ENCODE peak calls at places on chromosome 14, in nine cellular contexts. One of them, this sample, is unnamed.

GRCh38 chr14:64536488-64537245 is 3.9 kb upstream of the HSPA2 start:
- DNase-seq in breast epithelium: no peak
- DNase-seq in brain microvascular endothelial cell: no peak
- DNase-seq in tibial artery: no peak
- DNase-seq in astrocyte: peak
- DNase-seq in A673: no peak
- DNase-seq in gastrocnemius medialis: no peak
- DNase-seq in ascending aorta: no peak
- DNase-seq in PC-3: no peak
- DNase-seq in this sample: no peak

GRCh38 chr14:70366890-70367289 is 7.4 kb upstream of the COX16 start:
- DNase-seq in breast epithelium: no peak
- DNase-seq in tibial artery: no peak
- DNase-seq in A673: no peak
- DNase-seq in PC-3: no peak
- DNase-seq in astrocyte: no peak
- DNase-seq in gastrocnemius medialis: no peak
- DNase-seq in ascending aorta: no peak
- DNase-seq in brain microvascular endothelial cell: no peak
- DNase-seq in this sample: no peak

GRCh38 chr14:71380271-71380670 is 473.0 kb downstream of the PCNX1 start:
- DNase-seq in A673: peak
- DNase-seq in PC-3: peak
- DNase-seq in brain microvascular endothelial cell: peak
- DNase-seq in ascending aorta: no peak
- DNase-seq in breast epithelium: no peak
- DNase-seq in gastrocnemius medialis: no peak
- DNase-seq in astrocyte: peak
- DNase-seq in tibial artery: no peak
- DNase-seq in this sample: no peak

GRCh38 chr14:92959761-92960680 is 37.1 kb downstream of the CHGA start:
- DNase-seq in astrocyte: no peak
- DNase-seq in breast epithelium: no peak
- DNase-seq in tibial artery: no peak
- DNase-seq in ascending aorta: no peak
- DNase-seq in PC-3: peak
- DNase-seq in brain microvascular endothelial cell: no peak
- DNase-seq in gastrocnemius medialis: no peak
- DNase-seq in A673: no peak
- DNase-seq in this sample: no peak

GRCh38 chr14:89146291-89146690 is 270.7 kb downstream of the FOXN3 start:
- DNase-seq in A673: no peak
- DNase-seq in astrocyte: no peak
- DNase-seq in tibial artery: no peak
- DNase-seq in gastrocnemius medialis: no peak
- DNase-seq in breast epithelium: no peak
- DNase-seq in brain microvascular endothelial cell: no peak
- DNase-seq in PC-3: no peak
- DNase-seq in ascending aorta: no peak
- DNase-seq in this sample: no peak

GRCh38 chr14:32826404-32827082 is 112.1 kb upstream of the NPAS3 start:
- DNase-seq in tibial artery: no peak
- DNase-seq in astrocyte: peak
- DNase-seq in A673: peak
- DNase-seq in ascending aorta: no peak
- DNase-seq in gastrocnemius medialis: no peak
- DNase-seq in PC-3: peak
- DNase-seq in brain microvascular endothelial cell: peak
- DNase-seq in breast epithelium: no peak
- DNase-seq in this sample: no peak

GRCh38 chr14:77305696-77306095 is 15.0 kb downstream of the POMT2 start:
- DNase-seq in brain microvascular endothelial cell: no peak
- DNase-seq in PC-3: no peak
- DNase-seq in astrocyte: no peak
- DNase-seq in breast epithelium: no peak
- DNase-seq in gastrocnemius medialis: no peak
- DNase-seq in A673: no peak
- DNase-seq in ascending aorta: no peak
- DNase-seq in tibial artery: no peak
- DNase-seq in this sample: no peak

GRCh38 chr14:74907744-74908143 is 15.3 kb downstream of the RPS6KL1 start:
- DNase-seq in PC-3: no peak
- DNase-seq in ascending aorta: no peak
- DNase-seq in breast epithelium: no peak
- DNase-seq in A673: no peak
- DNase-seq in tibial artery: no peak
- DNase-seq in gastrocnemius medialis: no peak
- DNase-seq in astrocyte: no peak
- DNase-seq in brain microvascular endothelial cell: no peak
- DNase-seq in this sample: no peak

GRCh38 chr14:100565650-100566049 is 21.6 kb downstream of the BEGAIN start:
- DNase-seq in astrocyte: no peak
- DNase-seq in A673: no peak
- DNase-seq in PC-3: no peak
- DNase-seq in ascending aorta: no peak
- DNase-seq in breast epithelium: no peak
- DNase-seq in gastrocnemius medialis: no peak
- DNase-seq in tibial artery: no peak
- DNase-seq in brain microvascular endothelial cell: no peak
- DNase-seq in this sample: no peak

GRCh38 chr14:38254565-38255407 is 1.1 kb downstream of the CLEC14A start:
- DNase-seq in tibial artery: no peak
- DNase-seq in astrocyte: no peak
- DNase-seq in ascending aorta: no peak
- DNase-seq in PC-3: no peak
- DNase-seq in breast epithelium: no peak
- DNase-seq in A673: no peak
- DNase-seq in gastrocnemius medialis: no peak
- DNase-seq in brain microvascular endothelial cell: no peak
- DNase-seq in this sample: no peak

GRCh38 chr14:89399594-89400068 is 17.4 kb downstream of the FOXN3 start:
- DNase-seq in ascending aorta: no peak
- DNase-seq in brain microvascular endothelial cell: peak
- DNase-seq in gastrocnemius medialis: no peak
- DNase-seq in astrocyte: peak
- DNase-seq in tibial artery: no peak
- DNase-seq in breast epithelium: no peak
- DNase-seq in A673: peak
- DNase-seq in PC-3: no peak
- DNase-seq in this sample: no peak

GRCh38 chr14:38721822-38722431 is 381.1 kb downstream of the SEC23A start:
- DNase-seq in breast epithelium: peak
- DNase-seq in ascending aorta: peak
- DNase-seq in tibial artery: peak
- DNase-seq in A673: peak
- DNase-seq in astrocyte: peak
- DNase-seq in brain microvascular endothelial cell: peak
- DNase-seq in PC-3: peak
- DNase-seq in gastrocnemius medialis: peak
- DNase-seq in this sample: no peak

GRCh38 chr14:32225378-32225920 is 22.4 kb upstream of the RNU6-8 start:
- DNase-seq in brain microvascular endothelial cell: no peak
- DNase-seq in gastrocnemius medialis: no peak
- DNase-seq in A673: no peak
- DNase-seq in PC-3: no peak
- DNase-seq in ascending aorta: no peak
- DNase-seq in breast epithelium: no peak
- DNase-seq in astrocyte: no peak
- DNase-seq in tibial artery: no peak
- DNase-seq in this sample: no peak

GRCh38 chr14:89418452-89418851 is 1.4 kb upstream of the FOXN3 start:
- DNase-seq in gastrocnemius medialis: peak
- DNase-seq in breast epithelium: no peak
- DNase-seq in A673: peak
- DNase-seq in brain microvascular endothelial cell: no peak
- DNase-seq in tibial artery: no peak
- DNase-seq in ascending aorta: no peak
- DNase-seq in PC-3: no peak
- DNase-seq in astrocyte: no peak
- DNase-seq in this sample: no peak

GRCh38 chr14:57066887-57067513 is 201.7 kb downstream of the EXOC5 start:
- DNase-seq in ascending aorta: no peak
- DNase-seq in A673: peak
- DNase-seq in PC-3: peak
- DNase-seq in astrocyte: no peak
- DNase-seq in breast epithelium: no peak
- DNase-seq in gastrocnemius medialis: no peak
- DNase-seq in tibial artery: no peak
- DNase-seq in brain microvascular endothelial cell: peak
- DNase-seq in this sample: no peak

GRCh38 chr14:104084251-104085002 is 1.1 kb upstream of the ASPG start:
- DNase-seq in gastrocnemius medialis: no peak
- DNase-seq in PC-3: no peak
- DNase-seq in brain microvascular endothelial cell: no peak
- DNase-seq in ascending aorta: no peak
- DNase-seq in astrocyte: peak
- DNase-seq in breast epithelium: no peak
- DNase-seq in A673: no peak
- DNase-seq in tibial artery: no peak
- DNase-seq in this sample: peak

GRCh38 chr14:89973234-89973823 is 17.6 kb downstream of the TDP1 start:
- DNase-seq in astrocyte: peak
- DNase-seq in A673: peak
- DNase-seq in brain microvascular endothelial cell: peak
- DNase-seq in gastrocnemius medialis: peak
- DNase-seq in PC-3: peak
- DNase-seq in breast epithelium: no peak
- DNase-seq in ascending aorta: no peak
- DNase-seq in tibial artery: peak
- DNase-seq in this sample: no peak

GRCh38 chr14:52879958-52880357 is 70.9 kb downstream of the FERMT2 start:
- DNase-seq in PC-3: peak
- DNase-seq in astrocyte: peak
- DNase-seq in gastrocnemius medialis: no peak
- DNase-seq in breast epithelium: no peak
- DNase-seq in brain microvascular endothelial cell: peak
- DNase-seq in ascending aorta: no peak
- DNase-seq in tibial artery: no peak
- DNase-seq in A673: no peak
- DNase-seq in this sample: no peak

DNA sequence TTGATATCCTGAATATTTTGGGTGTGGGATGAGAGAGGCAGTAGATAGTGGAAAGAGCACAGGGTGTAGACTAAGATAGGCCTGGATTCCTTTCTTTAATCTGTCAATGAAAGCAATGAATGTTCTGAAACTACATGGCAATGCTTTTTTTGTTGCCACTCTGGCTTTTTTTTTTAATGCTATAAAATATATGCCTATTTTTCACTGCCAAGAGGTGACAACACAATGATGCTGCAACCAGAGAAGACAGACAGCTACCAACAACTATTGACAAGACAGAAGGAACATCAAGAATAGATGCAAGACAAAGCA is 9.4 kb downstream of the ANG start:
- DNase-seq in brain microvascular endothelial cell: no peak
- DNase-seq in gastrocnemius medialis: no peak
- DNase-seq in ascending aorta: no peak
- DNase-seq in PC-3: no peak
- DNase-seq in breast epithelium: no peak
- DNase-seq in astrocyte: no peak
- DNase-seq in A673: no peak
- DNase-seq in tibial artery: no peak
- DNase-seq in this sample: no peak
- H3K27ac ChIP-seq in brain microvascular endothelial cell: no peak
- H3K27ac ChIP-seq in gastrocnemius medialis: no peak
- H3K27ac ChIP-seq in ascending aorta: no peak
- H3K27ac ChIP-seq in PC-3: no peak
- H3K27ac ChIP-seq in breast epithelium: no peak
- H3K27ac ChIP-seq in astrocyte: no peak
- H3K27ac ChIP-seq in A673: no peak
- H3K27ac ChIP-seq in tibial artery: no peak
- H3K27ac ChIP-seq in this sample: no peak

GRCh38 chr14:36340276-36340890 is 19.9 kb upstream of the MBIP start:
- DNase-seq in gastrocnemius medialis: no peak
- DNase-seq in ascending aorta: no peak
- DNase-seq in brain microvascular endothelial cell: no peak
- DNase-seq in astrocyte: no peak
- DNase-seq in A673: no peak
- DNase-seq in tibial artery: no peak
- DNase-seq in PC-3: no peak
- DNase-seq in breast epithelium: no peak
- DNase-seq in this sample: no peak

GRCh38 chr14:36344211-36344610 is 23.8 kb upstream of the MBIP start:
- DNase-seq in PC-3: no peak
- DNase-seq in astrocyte: peak
- DNase-seq in A673: no peak
- DNase-seq in tibial artery: no peak
- DNase-seq in brain microvascular endothelial cell: no peak
- DNase-seq in breast epithelium: no peak
- DNase-seq in ascending aorta: no peak
- DNase-seq in gastrocnemius medialis: no peak
- DNase-seq in this sample: no peak

GRCh38 chr14:36339817-36340216 is 19.4 kb upstream of the MBIP start:
- DNase-seq in ascending aorta: no peak
- DNase-seq in PC-3: no peak
- DNase-seq in gastrocnemius medialis: no peak
- DNase-seq in breast epithelium: no peak
- DNase-seq in A673: no peak
- DNase-seq in brain microvascular endothelial cell: no peak
- DNase-seq in astrocyte: no peak
- DNase-seq in tibial artery: no peak
- DNase-seq in this sample: no peak
- H3K27ac ChIP-seq in ascending aorta: no peak
- H3K27ac ChIP-seq in PC-3: no peak
- H3K27ac ChIP-seq in gastrocnemius medialis: no peak
- H3K27ac ChIP-seq in breast epithelium: no peak
- H3K27ac ChIP-seq in A673: no peak
- H3K27ac ChIP-seq in brain microvascular endothelial cell: no peak
- H3K27ac ChIP-seq in astrocyte: no peak
- H3K27ac ChIP-seq in tibial artery: no peak
- H3K27ac ChIP-seq in this sample: no peak

GRCh38 chr14:49995162-49995561 is 102.3 kb downstream of the ARF6 start:
- DNase-seq in astrocyte: no peak
- DNase-seq in ascending aorta: no peak
- DNase-seq in tibial artery: no peak
- DNase-seq in breast epithelium: no peak
- DNase-seq in PC-3: no peak
- DNase-seq in brain microvascular endothelial cell: no peak
- DNase-seq in A673: no peak
- DNase-seq in gastrocnemius medialis: no peak
- DNase-seq in this sample: no peak
- H3K27ac ChIP-seq in astrocyte: no peak
- H3K27ac ChIP-seq in ascending aorta: no peak
- H3K27ac ChIP-seq in tibial artery: peak
- H3K27ac ChIP-seq in breast epithelium: no peak
- H3K27ac ChIP-seq in PC-3: no peak
- H3K27ac ChIP-seq in brain microvascular endothelial cell: no peak
- H3K27ac ChIP-seq in A673: no peak
- H3K27ac ChIP-seq in gastrocnemius medialis: no peak
- H3K27ac ChIP-seq in this sample: no peak

DNA sequence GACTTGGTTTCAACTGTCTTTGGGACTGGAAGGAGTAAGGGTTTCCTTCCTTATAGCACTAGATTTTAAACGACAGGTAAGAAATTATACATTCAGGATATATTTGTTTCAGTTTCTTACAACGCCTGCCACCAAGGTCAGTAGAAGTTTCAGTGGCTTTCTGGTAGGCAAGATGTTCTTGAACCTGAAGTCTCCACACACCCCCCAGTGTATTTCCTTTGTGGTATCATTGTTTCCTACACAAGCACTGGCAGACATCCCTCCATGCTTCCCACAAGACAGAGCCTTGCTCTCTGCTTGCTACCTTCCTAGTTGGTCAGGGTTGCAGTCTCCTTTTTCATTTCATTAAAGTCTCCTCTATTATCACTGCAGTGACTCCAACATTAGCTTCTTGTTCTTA is 283.1 kb downstream of the FLRT2 start:
- DNase-seq in astrocyte: no peak
- DNase-seq in ascending aorta: no peak
- DNase-seq in PC-3: no peak
- DNase-seq in A673: no peak
- DNase-seq in tibial artery: no peak
- DNase-seq in gastrocnemius medialis: no peak
- DNase-seq in breast epithelium: no peak
- DNase-seq in brain microvascular endothelial cell: no peak
- DNase-seq in this sample: no peak
- H3K27ac ChIP-seq in astrocyte: no peak
- H3K27ac ChIP-seq in ascending aorta: no peak
- H3K27ac ChIP-seq in PC-3: no peak
- H3K27ac ChIP-seq in A673: no peak
- H3K27ac ChIP-seq in tibial artery: no peak
- H3K27ac ChIP-seq in gastrocnemius medialis: no peak
- H3K27ac ChIP-seq in breast epithelium: no peak
- H3K27ac ChIP-seq in brain microvascular endothelial cell: no peak
- H3K27ac ChIP-seq in this sample: no peak

This sample was measured in coronary artery.